ENCODE peak calls at places on chromosomes 4 and X, in five cellular contexts. I, N, B, O and D are unnamed samples.

GRCh38 chr4:103996637-103997036 is 276.9 kb upstream of the TACR3 start:
- DNase-seq in B (peak; percentile 73), I (no peak), N (peak; percentile 69), O (no peak), D (peak; percentile 65)

GRCh38 chrX:40459576-40460158 is 121.1 kb upstream of the ATP6AP2 start:
- DNase-seq in N (no peak), O (no peak), B (no peak), I (no peak), D (no peak)

GRCh38 chrX:139125916-139126315 is 404.6 kb upstream of the F9 start:
- DNase-seq in B (no peak), O (no peak), N (no peak), I (no peak), D (no peak)

GRCh38 chrX:110167952-110168451 is 149.9 kb downstream of the AMMECR1 start:
- DNase-seq in B (peak; percentile 25), N (peak; percentile 45), I (peak; percentile 39), O (no peak), D (no peak)

GRCh38 chr4:122744229-122744628 is 11.7 kb downstream of the BBS12 start:
- DNase-seq in B (peak; percentile 94), N (peak; percentile 72), O (no peak), I (no peak), D (peak; percentile 74)

GRCh38 chr4:154294951-154295350 is 196.6 kb downstream of the DCHS2 start:
- DNase-seq in I (no peak), N (no peak), B (no peak), O (no peak), D (no peak)

GRCh38 chr4:20832821-20833220 is 132.6 kb downstream of the PACRGL start:
- DNase-seq in N (peak; percentile 87), B (peak; percentile 23), I (no peak), O (no peak), D (no peak)

GRCh38 chr4:8185930-8186329 is 13.2 kb upstream of the SH3TC1 start:
- DNase-seq in I (no peak), O (no peak), B (peak; percentile 69), N (peak; percentile 22), D (no peak)

GRCh38 chrX:150899191-150899757 is 806 bp upstream of the CD99L2 start:
- DNase-seq in N (peak; percentile 63), B (peak; percentile 28), I (peak; percentile 71), O (peak; percentile 37), D (no peak)

GRCh38 chr4:167779280-167779679 is 313.1 kb upstream of the ANXA10 start:
- DNase-seq in O (no peak), I (no peak), N (no peak), B (peak; percentile 13), D (no peak)

GRCh38 chrX:139446832-139447231 is 83.7 kb upstream of the F9 start:
- DNase-seq in B (no peak), I (no peak), O (no peak), N (no peak), D (no peak)

GRCh38 chr4:188989371-188989770 is 850.1 kb downstream of the TRIML1 start:
- DNase-seq in O (no peak), I (no peak), B (no peak), N (no peak), D (no peak)

GRCh38 chr4:125021189-125021588 is 293.6 kb upstream of the FAT4 start:
- DNase-seq in N (no peak), B (no peak), I (no peak), O (no peak), D (no peak)

GRCh38 chr4:183012862-183013855 is 85.9 kb upstream of the WWC2 start:
- DNase-seq in B (no peak), I (no peak), N (peak; percentile 20), O (no peak), D (no peak)

GRCh38 chr4:129246850-129247542 is 151.0 kb downstream of the C4orf33 start:
- DNase-seq in O (no peak), N (no peak), I (no peak), B (no peak), D (no peak)

GRCh38 chr4:182884046-182884445 is 33.1 kb downstream of the DCTD start:
- DNase-seq in O (no peak), B (no peak), N (no peak), I (no peak), D (no peak)

GRCh38 chrX:136710324-136710951 is 62.5 kb downstream of the CD40LG start:
- DNase-seq in I (no peak), O (no peak), N (peak; percentile 38), B (peak; percentile 51), D (peak; percentile 19)

GRCh38 chr4:82287720-82288119 is 86.1 kb downstream of the HNRNPD start:
- DNase-seq in B (no peak), I (no peak), N (no peak), O (no peak), D (no peak)

GRCh38 chrX:37405954-37406353 is 56.8 kb downstream of the PRRG1 start:
- DNase-seq in B (peak; percentile 91), N (peak; percentile 19), I (no peak), O (no peak), D (peak; percentile 54)

GRCh38 chr4:143083811-143084472 is 100.8 kb upstream of the USP38 start:
- DNase-seq in N (peak; percentile 45), O (no peak), B (no peak), I (no peak), D (peak; percentile 13)

GRCh38 chr4:137794779-137795178 is 262.5 kb upstream of the PCDH18 start:
- DNase-seq in I (no peak), O (no peak), B (no peak), N (peak; percentile 26), D (peak; percentile 4)

GRCh38 chr4:4855293-4856070 is 4.0 kb upstream of the MSX1 start:
- DNase-seq in B (no peak), N (no peak), I (no peak), O (no peak), D (no peak)

GRCh38 chr4:42265782-42266602 is 113.5 kb upstream of the BEND4 start:
- DNase-seq in O (no peak), I (no peak), B (no peak), N (no peak), D (no peak)

GRCh38 chr4:2927016-2927695 is 36.0 kb downstream of the NOP14 start:
- DNase-seq in I (no peak), O (peak; percentile 22), N (no peak), B (no peak), D (no peak)

GRCh38 chr4:163063891-163064290 is 102.8 kb downstream of the NAF1 start:
- DNase-seq in N (no peak), O (no peak), B (peak; percentile 60), I (no peak), D (peak; percentile 7)

GRCh38 chr4:183249854-183250253 is 70.2 kb downstream of the CLDN22 start:
- DNase-seq in O (no peak), B (peak; percentile 77), N (peak; percentile 66), I (peak; percentile 10), D (no peak)

GRCh38 chr4:154807042-154807630 is 26.1 kb downstream of the RBM46 start:
- DNase-seq in N (peak; percentile 60), O (no peak), I (peak; percentile 49), B (peak; percentile 70), D (peak; percentile 4)

GRCh38 chr4:23062188-23062587 is 369.5 kb downstream of the GBA3 start:
- DNase-seq in B (no peak), N (no peak), I (no peak), O (no peak), D (no peak)

GRCh38 chrX:120749141-120749846 is 119.4 kb upstream of the C1GALT1C1 start:
- DNase-seq in I (peak; percentile 87), N (no peak), B (no peak), O (no peak), D (no peak)

GRCh38 chrX:15328131-15328530 is 7.2 kb downstream of the PIGA start:
- DNase-seq in O (no peak), N (no peak), I (no peak), B (no peak), D (no peak)

GRCh38 chr4:16289872-16290554 is 63.7 kb upstream of the TAPT1 start:
- DNase-seq in N (peak; percentile 58), B (peak; percentile 62), O (no peak), I (peak; percentile 36), D (peak; percentile 52)

GRCh38 chr4:183229397-183229796 is 90.7 kb downstream of the CLDN22 start:
- DNase-seq in N (peak; percentile 32), I (no peak), B (no peak), O (no peak), D (no peak)

GRCh38 chrX:129875669-129876068 is 30.3 kb upstream of the UTP14A start:
- DNase-seq in I (no peak), N (peak; percentile 87), B (peak; percentile 64), O (no peak), D (peak; percentile 24)

GRCh38 chr4:130257271-130257670 is 1161.3 kb downstream of the C4orf33 start:
- DNase-seq in I (no peak), O (no peak), N (peak; percentile 10), B (peak; percentile 46), D (peak; percentile 75)

GRCh38 chr4:80201326-80202151 is 4.2 kb downstream of the PRDM8 start:
- DNase-seq in B (peak; percentile 49), O (no peak), N (peak; percentile 43), I (peak; percentile 5), D (peak; percentile 63)

GRCh38 chr4:80197601-80198444 is 520 bp downstream of the PRDM8 start:
- DNase-seq in O (no peak), N (peak; percentile 74), B (no peak), I (no peak), D (no peak)

GRCh38 chr4:80197132-80197573 is at the start of gene PRDM8:
- DNase-seq in B (no peak), I (no peak), N (peak; percentile 61), O (no peak), D (no peak)

GRCh38 chr4:80199947-80200346 is 2.6 kb downstream of the PRDM8 start:
- DNase-seq in B (no peak), O (no peak), N (no peak), I (no peak), D (no peak)

GRCh38 chr4:80199004-80199579 is 1.8 kb downstream of the PRDM8 start:
- DNase-seq in O (no peak), B (no peak), N (no peak), I (no peak), D (no peak)
- H3K4me3 ChIP-seq in O (no peak overlapping the region), B (no peak overlapping the region), N (no peak overlapping the region), I (no peak overlapping the region), D (no peak overlapping the region)

GRCh38 chr4:173538903-173539445 is 8.9 kb upstream of the HAND2 start:
- DNase-seq in O (no peak), I (no peak), N (peak; percentile 50), B (no peak), D (no peak)
- H3K4me3 ChIP-seq in O (peak overlapping the region; percentile 50), I (no peak overlapping the region), N (peak overlapping the region; percentile 72), B (no peak overlapping the region), D (peak overlapping the region; percentile 41)

GRCh38 chrX:154408659-154409221 is 314 bp downstream of the DNASE1L1 start:
- DNase-seq in N (no peak), I (no peak), O (no peak), B (no peak), D (no peak)
- H3K4me3 ChIP-seq in N (peak overlapping the region; percentile 84), I (peak overlapping the region; percentile 3), O (peak overlapping the region; percentile 38), B (peak overlapping the region; percentile 56), D (peak overlapping the region; percentile 56)

GRCh38 chr4:85824166-85824945 is 349.4 kb downstream of the ARHGAP24 start:
- DNase-seq in N (peak; percentile 47), B (no peak), O (no peak), I (no peak), D (no peak)

GRCh38 chr4:85825937-85826678 is 351.2 kb downstream of the ARHGAP24 start:
- DNase-seq in O (peak; percentile 50), N (peak; percentile 66), B (peak; percentile 71), I (no peak), D (no peak)

GRCh38 chr4:85831647-85832046 is 356.7 kb downstream of the ARHGAP24 start:
- DNase-seq in B (no peak), O (no peak), I (no peak), N (no peak), D (no peak)

GRCh38 chr4:85829276-85830051 is 354.5 kb downstream of the ARHGAP24 start:
- DNase-seq in I (no peak), O (no peak), N (peak; percentile 62), B (peak; percentile 63), D (no peak)

GRCh38 chr4:85828295-85828910 is 353.5 kb downstream of the ARHGAP24 start:
- DNase-seq in O (no peak), I (no peak), N (peak; percentile 79), B (peak; percentile 68), D (no peak)
- H3K4me3 ChIP-seq in O (peak overlapping the region; percentile 29), I (no peak overlapping the region), N (peak overlapping the region; percentile 58), B (peak overlapping the region; percentile 39), D (peak overlapping the region; percentile 36)